ENCODE peak calls at places on chromosome 18, in five cellular contexts. K is cerebellum; F is RWPE1; T is mammary epithelial cell; U is stimulated activated CD4-positive, alpha-beta T cell treated with anti-CD3 and anti-CD28 coated beads, TNF-alpha, amount 100 ng/mL, for 1 hour. D is an unnamed sample.

GRCh38 chr18:4720498-4720897 is 265.4 kb upstream of the DLGAP1 start:
- DNase-seq in K (no peak), F (no peak), T (no peak), U (no peak), D (no peak)

GRCh38 chr18:69948919-69949537 is 1.4 kb upstream of the CD226 start:
- DNase-seq in K (no peak), F (no peak), T (no peak), U (no peak), D (peak)

GRCh38 chr18:24584777-24585176 is 124.3 kb downstream of the HRH4 start:
- DNase-seq in K (no peak), F (no peak), T (no peak), U (no peak), D (no peak)

GRCh38 chr18:10170375-10170774 is 256.6 kb downstream of the VAPA start:
- DNase-seq in K (no peak), F (no peak), T (no peak), U (no peak), D (no peak)

GRCh38 chr18:3526421-3527354 is 76.7 kb downstream of the TGIF1 start:
- DNase-seq in K (peak), F (no peak), T (peak), U (no peak), D (peak)

GRCh38 chr18:54222922-54223567 is 1.4 kb downstream of the MBD2 start:
- DNase-seq in K (no peak), F (peak), T (no peak), U (no peak), D (peak)

GRCh38 chr18:68604256-68604655 is 110.7 kb downstream of the TMX3 start:
- DNase-seq in K (no peak), F (no peak), T (no peak), U (no peak), D (no peak)

GRCh38 chr18:44958450-44958849 is 277.8 kb downstream of the SETBP1 start:
- DNase-seq in K (no peak), F (no peak), T (peak), U (no peak), D (no peak)

GRCh38 chr18:44709297-44710117 is 28.8 kb downstream of the SETBP1 start:
- DNase-seq in K (no peak), F (no peak), T (no peak), U (no peak), D (peak)

GRCh38 chr18:49018553-49018943 is 67.8 kb upstream of the SMAD7 start:
- DNase-seq in K (no peak), F (no peak), T (no peak), U (no peak), D (no peak)

GRCh38 chr18:63677490-63678225 is 16.0 kb upstream of the SERPINB3 start:
- DNase-seq in K (no peak), F (peak), T (peak), U (no peak), D (no peak)

GRCh38 chr18:46278481-46279465 is 174.6 kb downstream of the HAUS1 start:
- DNase-seq in K (peak), F (no peak), T (peak), U (no peak), D (no peak)

GRCh38 chr18:63970803-63971191 is 916 bp downstream of the SERPINB8 start:
- DNase-seq in K (peak), F (peak), T (peak), U (no peak), D (no peak)

GRCh38 chr18:73551211-73551610 is 596.4 kb downstream of the FBXO15 start:
- DNase-seq in K (peak), F (no peak), T (no peak), U (no peak), D (no peak)

GRCh38 chr18:5110288-5110687 is 86.8 kb downstream of the AKAIN1 start:
- DNase-seq in K (no peak), F (no peak), T (no peak), U (no peak), D (no peak)

GRCh38 chr18:23902396-23902795 is 112.2 kb upstream of the TTC39C start:
- DNase-seq in K (no peak), F (no peak), T (no peak), U (no peak), D (no peak)

GRCh38 chr18:22385718-22386117 is 32.0 kb downstream of the CTAGE1 start:
- DNase-seq in K (no peak), F (peak), T (peak), U (no peak), D (no peak)

GRCh38 chr18:30713299-30713698 is 329.2 kb downstream of the DSC3 start:
- DNase-seq in K (no peak), F (no peak), T (no peak), U (no peak), D (no peak)

GRCh38 chr18:27771571-27771970 is 405.4 kb downstream of the CDH2 start:
- DNase-seq in K (no peak), F (no peak), T (no peak), U (no peak), D (no peak)

GRCh38 chr18:73750052-73750451 is 397.6 kb downstream of the FBXO15 start:
- DNase-seq in K (no peak), F (no peak), T (no peak), U (no peak), D (no peak)

GRCh38 chr18:55790296-55790695 is 202.3 kb upstream of the TCF4 start:
- DNase-seq in K (no peak), F (peak), T (peak), U (no peak), D (no peak)

GRCh38 chr18:34929336-34929780 is 111.9 kb upstream of the MAPRE2 start:
- DNase-seq in K (no peak), F (peak), T (peak), U (no peak), D (no peak)

GRCh38 chr18:60292186-60292585 is 80.4 kb downstream of the MC4R start:
- DNase-seq in K (no peak), F (no peak), T (no peak), U (no peak), D (no peak)

GRCh38 chr18:36441426-36441870 is 143.9 kb downstream of the FHOD3 start:
- DNase-seq in K (no peak), F (no peak), T (no peak), U (no peak), D (no peak)

GRCh38 chr18:47265197-47265596 is 13.7 kb upstream of the SKOR2 start:
- DNase-seq in K (no peak), F (no peak), T (no peak), U (no peak), D (no peak)

GRCh38 chr18:9321017-9321452 is 13.5 kb upstream of the TWSG1 start:
- DNase-seq in K (no peak), F (no peak), T (no peak), U (no peak), D (no peak)

GRCh38 chr18:46418657-46419260 is 238.3 kb downstream of the LOXHD1 start:
- DNase-seq in K (no peak), F (no peak), T (no peak), U (no peak), D (no peak)

GRCh38 chr18:43780782-43781340 is 503.6 kb upstream of the SYT4 start:
- DNase-seq in K (no peak), F (peak), T (peak), U (no peak), D (no peak)

GRCh38 chr18:69814861-69815385 is 132.8 kb downstream of the CD226 start:
- DNase-seq in K (no peak), F (no peak), T (no peak), U (no peak), D (no peak)

GRCh38 chr18:3499498-3499897 is 49.5 kb downstream of the TGIF1 start:
- DNase-seq in K (no peak), F (no peak), T (no peak), U (no peak), D (no peak)

GRCh38 chr18:47260138-47260923 is 8.9 kb upstream of the SKOR2 start:
- DNase-seq in K (no peak), F (peak), T (peak), U (no peak), D (no peak)

GRCh38 chr18:10454800-10455550 is 540 bp downstream of the APCDD1 start:
- DNase-seq in K (no peak), F (peak), T (peak), U (no peak), D (no peak)

GRCh38 chr18:48027401-48027931 is 97.0 kb upstream of the SMAD2 start:
- DNase-seq in K (no peak), F (no peak), T (no peak), U (no peak), D (peak)

GRCh38 chr18:1094408-1094807 is 189.7 kb downstream of the ADCYAP1 start:
- DNase-seq in K (no peak), F (peak), T (peak), U (no peak), D (peak)

GRCh38 chr18:44180683-44181082 is 500.0 kb upstream of the SETBP1 start:
- DNase-seq in K (no peak), F (no peak), T (peak), U (no peak), D (no peak)

GRCh38 chr18:13028869-13029268 is 37.7 kb downstream of the CEP192 start:
- DNase-seq in K (no peak), F (no peak), T (no peak), U (no peak), D (no peak)

GRCh38 chr18:79595876-79596374 is 83.7 kb upstream of the CTDP1 start:
- DNase-seq in K (no peak), F (no peak), T (no peak), U (no peak), D (no peak)

GRCh38 chr18:58682429-58683069 is 11.3 kb downstream of the MALT1 start:
- DNase-seq in K (no peak), F (peak), T (peak), U (no peak), D (peak)

GRCh38 chr18:48667276-48668254 is 128.7 kb downstream of the CTIF start:
- DNase-seq in K (peak), F (no peak), T (peak), U (no peak), D (no peak)

D was measured in pons.